ENCODE peak calls at places on chromosomes 7 and 10, in seven cellular contexts. D, E, B, N, M, G and I are unnamed samples.

GRCh38 chr10:78623577-78624215 is 445.1 kb upstream of the ZMIZ1 start:
- DNase-seq in D (no peak), B (peak), N (peak), G (no peak), M (peak), E (no peak), I (no peak)

GRCh38 chr7:129095258-129095657 is 40.3 kb upstream of the TNPO3 start:
- DNase-seq in B (no peak), G (no peak), E (no peak), D (no peak), N (peak), M (no peak), I (no peak)

GRCh38 chr10:78925275-78925674 is 143.5 kb upstream of the ZMIZ1 start:
- DNase-seq in N (no peak), M (no peak), G (no peak), D (no peak), E (no peak), B (no peak), I (no peak)

GRCh38 chr7:83414947-83415346 is 234.0 kb downstream of the SEMA3E start:
- DNase-seq in M (no peak), N (no peak), E (no peak), B (no peak), D (no peak), G (no peak), I (no peak)

GRCh38 chr10:116961305-116962251 is 43.4 kb downstream of the SHTN1 start:
- DNase-seq in B (no peak), M (no peak), G (no peak), E (no peak), N (no peak), D (no peak), I (no peak)

GRCh38 chr7:151863386-151864079 is 13.4 kb downstream of the PRKAG2 start:
- DNase-seq in G (no peak), D (no peak), E (no peak), B (no peak), N (no peak), M (no peak), I (no peak)

GRCh38 chr10:20598590-20598989 is 298.5 kb downstream of the NEBL start:
- DNase-seq in D (peak), G (no peak), M (no peak), E (peak), B (peak), N (no peak), I (peak)

GRCh38 chr10:35822316-35822715 is 180.2 kb upstream of the FZD8 start:
- DNase-seq in B (peak), D (peak), E (peak), G (no peak), M (no peak), N (peak), I (peak)

GRCh38 chr7:100044719-100045118 is 4.9 kb upstream of the ZSCAN21 start:
- DNase-seq in M (no peak), B (no peak), N (peak), D (no peak), E (no peak), G (no peak), I (no peak)

GRCh38 chr10:130873636-130874035 is 437.9 kb downstream of the TCERG1L start:
- DNase-seq in E (no peak), N (no peak), D (no peak), G (no peak), M (no peak), B (no peak), I (no peak)

GRCh38 chr7:99762680-99763327 is 21.2 kb downstream of the CYP3A4 start:
- DNase-seq in M (no peak), E (no peak), N (no peak), B (peak), G (no peak), D (no peak), I (no peak)

GRCh38 chr7:15515201-15515777 is 46.5 kb downstream of the AGMO start:
- DNase-seq in N (no peak), G (no peak), B (peak), M (no peak), E (no peak), D (no peak), I (no peak)

GRCh38 chr10:70142555-70142954 is 3.9 kb downstream of the TYSND1 start:
- DNase-seq in D (no peak), G (no peak), E (no peak), B (no peak), N (no peak), M (no peak), I (no peak)

GRCh38 chr10:126158090-126158489 is 230.2 kb downstream of the ADAM12 start:
- DNase-seq in G (no peak), M (no peak), D (no peak), B (no peak), E (no peak), N (no peak), I (no peak)

GRCh38 chr10:4255751-4256150 is 470.7 kb upstream of the KLF6 start:
- DNase-seq in B (no peak), D (no peak), E (no peak), N (no peak), M (no peak), G (no peak), I (no peak)
- TF ChIP-seq CTCF in B (no peak), D (no peak), E (no peak), N (no peak), M (no peak), G (no peak), I (no peak)

DNA sequence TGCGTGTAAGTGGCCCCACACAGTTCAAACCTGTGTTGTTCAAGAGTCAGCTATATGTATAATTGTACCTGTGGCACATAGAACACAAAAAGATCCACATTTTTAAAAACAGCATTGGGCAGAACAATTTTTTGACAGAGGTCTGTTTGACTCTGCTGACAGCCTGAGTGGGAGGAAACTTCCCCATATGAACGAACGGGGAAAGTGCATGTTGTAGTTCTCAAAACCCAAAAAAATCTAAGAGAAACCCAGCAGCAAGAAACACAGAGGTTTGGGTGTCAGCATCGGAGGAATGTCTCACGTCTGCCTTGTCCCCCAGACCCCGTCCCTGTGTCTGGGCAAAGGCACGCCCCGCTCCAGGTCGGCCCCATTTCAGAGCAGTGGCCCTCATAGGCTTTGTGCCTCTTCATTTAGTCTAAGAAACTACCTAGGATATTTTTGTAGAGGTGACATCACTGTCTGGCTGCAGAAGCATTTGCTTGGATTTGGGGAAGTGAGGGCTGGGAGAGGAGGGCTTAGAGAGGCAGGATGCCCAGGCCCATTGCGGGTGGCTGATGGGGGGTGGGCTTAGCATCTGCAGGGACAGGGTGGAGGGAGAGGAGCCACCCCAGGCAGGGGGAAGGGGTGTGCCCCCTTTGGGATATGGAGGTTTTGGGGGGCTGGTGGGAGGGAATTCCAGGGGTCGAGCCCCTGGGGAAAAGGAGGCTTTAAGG is 11.0 kb downstream of the CUX1 start:
- DNase-seq in G (no peak), N (no peak), B (no peak), D (no peak), M (no peak), E (no peak), I (no peak)
- TF ChIP-seq CTCF in G (no peak), N (no peak), B (no peak), D (no peak), M (no peak), E (no peak), I (no peak)

GRCh38 chr10:98852686-98853085 is 383.0 kb downstream of the HPSE2 start:
- DNase-seq in M (peak), E (no peak), D (no peak), G (no peak), N (no peak), B (no peak), I (no peak)
- TF ChIP-seq CTCF in M (peak), E (peak), D (no peak), G (no peak), N (peak), B (no peak), I (no peak)

DNA sequence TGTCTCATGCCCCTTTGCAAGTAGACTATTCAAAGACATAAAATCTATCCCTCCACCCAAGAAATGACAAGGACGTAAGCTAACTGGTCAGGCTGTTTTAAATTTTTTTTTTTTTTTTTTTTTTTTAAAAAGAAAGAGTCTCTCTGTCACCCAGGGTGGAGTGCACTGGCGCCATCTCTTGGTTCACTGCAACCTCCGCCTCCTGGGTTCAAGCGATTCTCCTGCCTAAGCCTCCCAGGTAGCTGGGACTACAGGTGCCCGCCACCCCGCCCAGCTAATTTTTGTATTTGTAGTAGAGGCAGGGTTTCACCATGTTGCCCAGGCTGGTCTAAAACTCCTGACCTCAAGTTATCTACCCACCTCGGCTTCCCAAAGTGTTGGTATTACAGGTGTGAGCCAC is 11.2 kb downstream of the TRA2A start:
- DNase-seq in D (no peak), M (no peak), G (no peak), E (no peak), N (no peak), B (no peak), I (no peak)
- TF ChIP-seq CTCF in D (no peak), M (peak), G (no peak), E (peak), N (no peak), B (peak), I (no peak)

DNA sequence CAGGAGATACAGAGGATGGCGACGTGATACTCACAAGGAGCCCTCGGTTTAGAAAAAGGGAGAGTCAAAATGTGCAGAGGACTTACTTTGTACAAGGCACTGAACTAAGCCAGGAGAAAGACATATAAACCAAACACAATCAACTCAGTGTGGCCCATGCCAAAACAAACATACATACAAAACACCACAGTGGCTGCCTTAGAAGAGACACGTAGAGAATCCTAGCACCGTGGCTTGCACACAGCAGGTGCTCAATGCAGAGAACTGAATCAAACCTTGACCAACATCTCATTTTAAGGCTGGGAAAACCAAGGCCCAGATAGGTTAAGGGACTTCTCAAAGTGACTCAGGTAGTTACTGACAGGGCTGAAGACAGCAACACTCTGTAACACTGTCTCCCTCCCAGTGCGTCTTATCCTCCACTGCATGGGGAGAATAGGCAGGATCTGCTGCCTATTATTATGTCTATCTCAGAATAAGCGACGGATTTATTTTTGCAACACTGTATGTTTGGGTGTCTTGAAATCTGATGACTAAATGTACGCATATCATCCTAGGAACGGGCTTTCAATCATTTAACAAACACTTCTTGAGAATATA is 11.0 kb downstream of the SORBS1 start:
- DNase-seq in G (no peak), E (no peak), B (peak), D (no peak), M (no peak), N (no peak), I (no peak)
- TF ChIP-seq CTCF in G (no peak), E (no peak), B (no peak), D (no peak), M (no peak), N (no peak), I (no peak)

GRCh38 chr10:15462253-15462885 is 91.3 kb upstream of the FAM171A1 start:
- DNase-seq in N (no peak), G (no peak), D (no peak), B (peak), E (no peak), M (no peak), I (no peak)

GRCh38 chr10:15457382-15457781 is 86.3 kb upstream of the FAM171A1 start:
- DNase-seq in E (no peak), N (no peak), G (no peak), D (no peak), B (no peak), M (no peak), I (no peak)

GRCh38 chr10:15459218-15459617 is 88.1 kb upstream of the FAM171A1 start:
- DNase-seq in N (no peak), M (no peak), G (no peak), E (no peak), D (no peak), B (no peak), I (no peak)

GRCh38 chr10:15460661-15461060 is 89.6 kb upstream of the FAM171A1 start:
- DNase-seq in D (no peak), B (no peak), M (no peak), N (no peak), G (no peak), E (no peak), I (no peak)

GRCh38 chr10:15461353-15462108 is 90.4 kb upstream of the FAM171A1 start:
- DNase-seq in N (peak), E (no peak), G (no peak), M (peak), D (peak), B (peak), I (no peak)
- TF ChIP-seq CTCF in N (peak), E (no peak), G (no peak), M (no peak), D (no peak), B (peak), I (peak)

GRCh38 chr10:44975487-44976331 is 2.9 kb downstream of the DEPP1 start:
- DNase-seq in G (no peak), D (peak), B (peak), N (peak), E (no peak), M (peak), I (no peak)
- TF ChIP-seq CTCF in G (no peak), D (no peak), B (peak), N (no peak), E (no peak), M (no peak), I (no peak)

DNA sequence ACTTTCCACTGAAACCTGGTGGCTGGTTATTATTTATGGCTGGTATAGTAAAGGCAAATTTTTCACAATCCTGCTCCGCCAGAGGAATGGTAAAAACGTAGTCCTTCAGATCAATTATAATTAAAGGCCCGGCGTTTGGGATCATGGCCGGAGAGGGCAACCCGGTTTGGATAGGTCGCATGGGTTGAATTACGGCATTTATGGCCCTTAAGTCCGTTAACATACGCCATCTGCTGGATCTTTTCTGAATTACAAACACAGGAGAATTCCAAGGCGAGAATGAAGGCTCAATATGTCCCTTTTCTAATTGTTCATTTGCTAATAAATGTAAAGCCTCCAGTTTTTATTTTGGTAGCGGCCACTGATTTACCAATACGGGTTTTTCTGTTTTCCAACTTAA is 11.3 kb upstream of the TAS2R3 start:
- DNase-seq in B (no peak), E (no peak), D (no peak), N (no peak), G (no peak), M (no peak), I (no peak)
- TF ChIP-seq CTCF in B (peak), E (peak), D (no peak), N (peak), G (no peak), M (peak), I (no peak)